ENCODE peak calls at places on chromosomes 12 and 14, in five cellular contexts. A is heart right ventricle, I is adrenal gland, J is mesendoderm, N is K562. O is an unnamed sample.

GRCh38 chr14:59870277-59871165 is at the start of gene RTN1:
- DNase-seq in A (peak; percentile 15), I (peak; percentile 39), N (no peak), J (peak; percentile 76), O (peak; percentile 4)

GRCh38 chr12:6425588-6426531 is 18.9 kb upstream of the CD27 start:
- DNase-seq in N (no peak), A (no peak), J (no peak), I (peak; percentile 79), O (no peak)

GRCh38 chr12:98750511-98750910 is 105.4 kb downstream of the APAF1 start:
- DNase-seq in J (peak; percentile 74), N (no peak), A (no peak), I (no peak), O (no peak)

GRCh38 chr12:63040526-63041220 is 105.7 kb upstream of the PPM1H start:
- DNase-seq in I (no peak), A (no peak), J (no peak), N (no peak), O (no peak)

GRCh38 chr12:118972982-118973381 is 8.4 kb upstream of the SRRM4 start:
- DNase-seq in A (no peak), I (no peak), J (no peak), N (no peak), O (no peak)

GRCh38 chr12:1691123-1692007 is 495 bp downstream of the ADIPOR2 start:
- DNase-seq in N (peak; percentile 38), I (peak; percentile 52), J (peak; percentile 88), A (no peak), O (no peak)

GRCh38 chr12:85504164-85504563 is 224.1 kb downstream of the ALX1 start:
- DNase-seq in I (no peak), N (no peak), J (no peak), A (no peak), O (no peak)

GRCh38 chr14:57816568-57817284 is 49.2 kb downstream of the SLC35F4 start:
- DNase-seq in A (no peak), I (no peak), N (no peak), J (no peak), O (no peak)

GRCh38 chr12:100215209-100215608 is 14.6 kb downstream of the ACTR6 start:
- DNase-seq in I (no peak), N (no peak), J (no peak), A (no peak), O (no peak)

GRCh38 chr12:54586620-54587019 is 1.8 kb downstream of the PPP1R1A start:
- DNase-seq in N (no peak), I (no peak), A (no peak), J (no peak), O (no peak)

GRCh38 chr12:52244615-52244994 is 11.6 kb downstream of the KRT7 start:
- DNase-seq in N (no peak), A (no peak), J (no peak), I (no peak), O (no peak)

GRCh38 chr12:114916531-114916930 is 232.6 kb upstream of the TBX3 start:
- DNase-seq in N (no peak), I (no peak), A (no peak), J (no peak), O (no peak)

GRCh38 chr14:74510955-74511354 is 17.4 kb downstream of the ISCA2 start:
- DNase-seq in J (no peak), A (no peak), N (no peak), I (no peak), O (no peak)

GRCh38 chr12:546920-547845 is 87.4 kb downstream of the B4GALNT3 start:
- DNase-seq in N (peak; percentile 82), I (peak; percentile 70), A (peak; percentile 49), J (peak; percentile 72), O (no peak)

GRCh38 chr14:23154876-23155587 is 28.4 kb downstream of the SLC7A8 start:
- DNase-seq in J (peak; percentile 92), N (peak; percentile 59), I (peak; percentile 88), A (peak; percentile 80), O (peak; percentile 75)

GRCh38 chr12:114863911-114864310 is 179.9 kb upstream of the TBX3 start:
- DNase-seq in A (no peak), J (no peak), N (no peak), I (no peak), O (no peak)

GRCh38 chr14:21528381-21529348 is 2.5 kb upstream of the SALL2 start:
- DNase-seq in J (no peak), A (no peak), I (no peak), N (peak; percentile 43), O (no peak)

GRCh38 chr12:26275313-26276257 is 80.2 kb downstream of the SSPN start:
- DNase-seq in I (no peak), J (no peak), A (no peak), N (no peak), O (no peak)

GRCh38 chr12:119695034-119695433 is 27.1 kb downstream of the PRKAB1 start:
- DNase-seq in J (peak; percentile 53), A (no peak), N (peak; percentile 34), I (no peak), O (no peak)

GRCh38 chr12:4355843-4356327 is 23.6 kb downstream of the FGF23 start:
- DNase-seq in A (peak; percentile 31), N (peak; percentile 33), J (peak; percentile 92), I (peak; percentile 48), O (no peak)

GRCh38 chr14:23646648-23647549 is 10.7 kb downstream of the DHRS2 start:
- DNase-seq in J (no peak), I (no peak), N (no peak), A (no peak), O (no peak)

GRCh38 chr14:101879212-101880015 is 85.0 kb upstream of the DYNC1H1 start:
- DNase-seq in N (no peak), I (no peak), A (no peak), J (no peak), O (no peak)
- H3K4me1 ChIP-seq in N (peaks cover 7% of the 10 kb centered on the region), I (peaks cover 50% of the 10 kb centered on the region), A (no peaks in the 10 kb centered on the region), J (no peaks in the 10 kb centered on the region), O (peaks cover 6% of the 10 kb centered on the region)

GRCh38 chr12:124381454-124382207 is 86.7 kb downstream of the RFLNA start:
- DNase-seq in A (peak; percentile 95), I (peak; percentile 96), N (no peak), J (no peak), O (peak; percentile 70)

GRCh38 chr12:124377981-124378509 is 83.2 kb downstream of the RFLNA start:
- DNase-seq in A (no peak), I (no peak), J (no peak), N (no peak), O (no peak)

GRCh38 chr12:124380793-124381453 is 86.0 kb downstream of the RFLNA start:
- DNase-seq in I (no peak), J (peak; percentile 47), A (no peak), N (no peak), O (no peak)

GRCh38 chr12:124379379-124379937 is 84.6 kb downstream of the RFLNA start:
- DNase-seq in J (no peak), N (no peak), I (no peak), A (no peak), O (no peak)

DNA sequence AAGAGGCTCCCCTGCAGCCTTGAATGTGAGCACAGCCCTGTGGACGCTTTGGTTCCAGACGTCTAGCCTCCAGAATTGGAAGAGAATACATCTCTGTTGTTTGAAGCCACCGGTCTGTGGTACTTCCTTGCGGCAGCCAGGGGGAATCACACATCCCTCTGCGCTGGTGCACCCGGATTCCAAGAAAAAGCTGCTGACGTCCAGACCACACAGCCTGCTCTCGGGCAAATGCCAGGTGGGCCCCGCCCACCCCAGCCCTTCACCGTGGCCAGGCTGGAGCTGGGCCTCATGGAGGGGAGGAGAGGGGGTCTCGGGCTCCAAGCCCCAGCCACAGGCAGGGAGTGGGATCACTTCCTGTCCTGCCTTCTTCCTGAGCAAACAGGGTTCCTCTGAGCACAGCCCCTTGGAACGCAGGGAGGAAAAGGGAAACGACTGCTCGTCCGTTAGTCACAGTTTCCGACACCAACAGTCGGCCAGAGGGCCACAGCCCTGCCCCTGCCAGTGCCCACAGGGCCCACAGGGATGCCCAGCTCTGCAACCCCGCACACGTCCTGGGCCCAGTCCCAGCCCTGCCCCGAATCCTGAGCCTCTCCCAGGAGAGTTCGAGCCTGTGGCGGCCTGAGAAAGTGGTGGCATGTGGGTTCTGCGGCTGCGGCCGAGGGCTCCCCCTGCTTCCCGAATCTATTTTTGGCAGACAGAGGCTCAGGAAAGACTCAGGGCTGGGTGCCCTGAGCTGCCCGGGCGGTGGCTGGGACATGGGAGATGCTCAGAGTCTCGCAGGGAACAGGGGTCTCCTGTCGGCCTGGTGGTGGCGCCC is 85.3 kb downstream of the RFLNA start:
- DNase-seq in J (no peak), I (peak; percentile 79), A (peak; percentile 78), N (no peak), O (peak; percentile 72)
- H3K36me3 ChIP-seq in J (peaks cover 7% of the 10 kb centered on the region), I (no peaks in the 10 kb centered on the region), A (peaks cover 81% of the 10 kb centered on the region), N (peaks cover 43% of the 10 kb centered on the region), O (peaks cover 44% of the 10 kb centered on the region)

DNA sequence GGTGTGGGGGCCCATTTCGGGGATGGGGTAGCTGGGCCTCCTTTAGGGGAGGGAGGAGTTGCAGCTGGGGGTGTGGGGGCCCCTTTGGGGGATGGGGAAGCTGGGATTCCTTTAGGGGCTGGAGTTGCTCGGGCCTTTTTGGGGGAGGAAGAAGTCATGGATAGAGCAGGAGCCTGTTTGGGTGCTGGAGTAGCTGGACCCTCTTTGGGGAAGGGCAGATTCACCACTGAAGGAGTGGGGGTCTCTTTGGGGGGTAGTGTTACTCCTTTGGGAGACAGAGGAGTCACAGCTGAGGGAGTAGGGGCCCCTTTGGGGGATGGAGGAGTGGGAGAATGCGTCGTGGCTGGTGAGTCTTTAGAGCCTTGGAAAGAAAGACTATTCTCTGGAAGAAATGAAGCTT is 6.5 kb downstream of the NACA start:
- DNase-seq in I (no peak), A (no peak), N (no peak), J (no peak), O (no peak)
- H3K4me3 ChIP-seq in I (no peak overlapping the region), A (no peak overlapping the region), N (no peak overlapping the region), J (no peak overlapping the region), O (no peak overlapping the region)

GRCh38 chr12:55728185-55728931 is 451 bp downstream of the CD63 start:
- DNase-seq in N (peak; percentile 63), J (peak; percentile 46), A (peak; percentile 87), I (peak; percentile 86), O (no peak)

GRCh38 chr12:55728932-55729591 is at the start of gene CD63:
- DNase-seq in J (peak; percentile 83), N (peak; percentile 97), I (peak; percentile 91), A (peak; percentile 92), O (no peak)

GRCh38 chr12:55729592-55730446 is 1.0 kb upstream of the CD63 start:
- DNase-seq in I (peak; percentile 92), A (peak; percentile 94), J (peak; percentile 95), N (peak; percentile 91), O (peak; percentile 83)

GRCh38 chr12:55726911-55727310 is 1.9 kb downstream of the CD63 start:
- DNase-seq in J (no peak), A (no peak), I (no peak), N (no peak), O (no peak)

GRCh38 chr12:55727643-55728184 is 1.1 kb downstream of the CD63 start:
- DNase-seq in J (no peak), N (peak; percentile 70), I (peak; percentile 82), A (no peak), O (no peak)
- H3K4me1 ChIP-seq in J (peaks cover 5% of the 10 kb centered on the region), N (peaks cover 46% of the 10 kb centered on the region), I (peaks cover 33% of the 10 kb centered on the region), A (peaks cover 20% of the 10 kb centered on the region), O (peaks cover 67% of the 10 kb centered on the region)

O was measured in thoracic aorta.